ENCODE peak calls at places on chromosomes 1 and 21, in six cellular contexts. F is HFFc6, K is A549, V is H9, U is kidney, Q is GM20000. I is an unnamed sample.

GRCh38 chr21:14560555-14560954 is 14.4 kb upstream of the SAMSN1 start:
- DNase-seq in F (no peak), K (no peak), V (no peak), U (no peak), Q (no peak), I (no peak)

GRCh38 chr1:23168462-23169218 is at the start of gene LUZP1:
- DNase-seq in F (peak), K (peak), V (peak), U (peak), Q (peak), I (peak)

GRCh38 chr1:13513885-13514546 is at the start of gene LRRC38:
- DNase-seq in F (no peak), K (no peak), V (peak), U (no peak), Q (no peak), I (no peak)

GRCh38 chr1:96425382-96426129 is 296.0 kb upstream of the PTBP2 start:
- DNase-seq in F (no peak), K (no peak), V (no peak), U (no peak), Q (no peak), I (no peak)

GRCh38 chr1:246459213-246459612 is 47.9 kb downstream of the SMYD3 start:
- DNase-seq in F (no peak), K (no peak), V (peak), U (no peak), Q (no peak), I (no peak)

GRCh38 chr1:45566722-45567121 is 16.1 kb downstream of the AKR1A1 start:
- DNase-seq in F (no peak), K (no peak), V (no peak), U (peak), Q (no peak), I (no peak)

GRCh38 chr1:116686723-116687368 is 19.3 kb upstream of the IGSF3 start:
- DNase-seq in F (no peak), K (peak), V (no peak), U (no peak), Q (no peak), I (no peak)

GRCh38 chr1:80427886-80428285 is 1372.8 kb upstream of the ADGRL2 start:
- DNase-seq in F (no peak), K (no peak), V (no peak), U (no peak), Q (no peak), I (no peak)

GRCh38 chr1:26017606-26018005 is 4.0 kb upstream of the EXTL1 start:
- DNase-seq in F (peak), K (no peak), V (peak), U (no peak), Q (no peak), I (no peak)

GRCh38 chr1:31376374-31377134 is 3.7 kb upstream of the FABP3 start:
- DNase-seq in F (peak), K (peak), V (peak), U (no peak), Q (no peak), I (peak)

GRCh38 chr1:43348809-43349593 is 9.8 kb upstream of the CDC20 start:
- DNase-seq in F (no peak), K (peak), V (peak), U (peak), Q (peak), I (peak)

GRCh38 chr1:59046730-59047157 is 250.2 kb upstream of the FGGY start:
- DNase-seq in F (no peak), K (no peak), V (no peak), U (no peak), Q (peak), I (no peak)

GRCh38 chr1:32890516-32891240 is 4.4 kb downstream of the HPCA start:
- DNase-seq in F (no peak), K (no peak), V (no peak), U (peak), Q (no peak), I (no peak)

GRCh38 chr1:116514708-116515525 is 55.9 kb downstream of the CD58 start:
- DNase-seq in F (no peak), K (no peak), V (no peak), U (no peak), Q (peak), I (no peak)

GRCh38 chr1:77383236-77383635 is 101.4 kb downstream of the AK5 start:
- DNase-seq in F (no peak), K (no peak), V (no peak), U (no peak), Q (no peak), I (no peak)

GRCh38 chr1:47725000-47725731 is 272.0 kb downstream of the TRABD2B start:
- DNase-seq in F (no peak), K (peak), V (peak), U (no peak), Q (peak), I (no peak)
- TF ChIP-seq CTCF in F (no peak), K (no peak), V (peak), U (no peak), Q (no peak), I (no peak)

DNA sequence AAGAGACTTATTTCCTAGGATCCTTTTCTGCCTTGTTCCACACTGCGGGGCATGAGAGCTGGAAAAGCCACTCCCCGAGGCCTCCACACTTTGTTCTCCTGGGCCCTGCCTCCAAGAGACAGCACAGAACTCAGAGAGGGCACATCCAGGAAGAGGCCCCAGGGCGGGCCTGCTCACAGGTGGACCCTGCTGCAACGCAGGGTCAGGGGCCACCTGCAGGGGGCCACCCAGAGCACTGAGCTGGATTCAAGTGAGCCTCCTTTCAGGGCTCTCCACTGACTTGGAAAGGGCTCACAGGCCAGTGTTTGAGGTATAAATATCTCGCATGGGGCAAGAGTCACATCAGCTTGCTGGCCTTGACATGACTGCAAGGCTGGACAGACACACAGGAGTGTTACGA is 4.8 kb downstream of the RGS16 start:
- DNase-seq in F (no peak), K (no peak), V (peak), U (no peak), Q (no peak), I (no peak)
- TF ChIP-seq CTCF in F (peak), K (peak), V (peak), U (peak), Q (peak), I (peak)

DNA sequence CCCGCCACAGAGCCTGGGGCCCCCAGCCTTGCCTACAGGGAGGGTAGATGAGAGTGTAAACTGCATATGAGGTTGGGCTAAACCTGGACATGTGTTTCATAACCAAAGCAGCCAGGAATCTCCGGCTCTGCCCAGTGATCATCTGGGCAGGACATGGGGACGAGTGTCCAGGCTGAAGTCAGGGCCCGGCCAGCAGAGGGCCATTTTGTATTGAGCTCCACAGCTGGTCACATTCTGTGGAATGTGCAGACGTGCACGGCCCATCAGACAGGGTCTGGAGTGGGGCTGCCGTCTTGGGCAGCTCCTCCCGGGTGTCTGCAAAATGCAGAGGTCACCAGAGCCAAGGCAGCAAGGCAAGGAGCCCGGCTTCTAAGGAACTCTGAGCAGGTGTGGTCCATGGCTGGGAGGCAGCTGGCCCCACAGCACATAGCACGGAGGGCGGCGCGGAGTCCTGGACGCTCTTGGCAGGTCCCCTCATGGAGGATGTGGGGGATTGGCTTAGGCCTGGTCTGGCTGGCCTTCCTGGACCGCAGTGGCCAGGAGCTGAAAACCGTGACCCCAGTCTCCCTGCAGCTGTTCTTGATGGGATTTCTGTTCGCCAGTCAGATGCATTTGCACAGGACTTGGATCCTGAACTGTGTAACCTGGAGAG is 6.3 kb downstream of the LRRC3 start:
- DNase-seq in F (no peak), K (no peak), V (peak), U (peak), Q (no peak), I (no peak)
- TF ChIP-seq CTCF in F (peak), K (no peak), V (no peak), U (no peak), Q (no peak), I (no peak)

GRCh38 chr1:104019675-104020049 is 270.0 kb downstream of the AMY1C start:
- DNase-seq in F (no peak), K (no peak), V (no peak), U (no peak), Q (no peak), I (no peak)

DNA sequence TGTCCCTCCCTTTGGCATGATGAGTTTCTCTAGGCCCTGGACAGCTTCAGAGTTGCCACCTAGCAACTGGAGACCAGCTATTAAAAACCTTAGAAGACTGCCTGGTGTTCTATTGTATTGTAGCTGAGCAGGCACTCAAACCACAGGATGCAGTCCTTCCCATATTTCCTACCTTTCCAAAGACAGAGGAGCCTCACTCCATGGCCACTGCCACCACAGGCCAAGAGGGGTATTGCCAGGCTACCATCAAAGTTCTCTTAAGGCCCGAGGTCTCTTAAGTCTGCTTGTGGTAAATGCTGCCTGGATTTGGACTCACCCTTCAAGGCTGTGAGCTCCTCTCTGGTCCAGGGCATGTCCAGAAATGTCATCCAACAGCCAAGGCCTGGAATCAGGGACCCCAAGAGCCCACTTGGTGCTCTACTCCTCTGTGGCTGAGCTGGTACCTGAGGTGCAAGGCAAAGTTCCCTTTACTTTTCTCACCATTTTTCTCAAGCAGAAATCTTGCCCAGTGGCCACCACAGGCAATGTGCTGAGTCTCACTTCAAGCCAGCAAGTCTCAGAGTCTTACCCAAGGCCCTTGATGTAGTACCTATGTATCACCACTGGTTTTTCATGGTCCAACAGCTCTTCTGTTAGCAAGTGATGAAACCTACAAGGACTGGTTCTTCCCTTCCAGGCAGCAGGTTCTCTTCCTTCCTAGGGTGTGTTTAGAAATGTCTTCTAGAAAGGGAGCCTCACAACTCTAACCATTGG is 269.4 kb downstream of the AMY1C start:
- DNase-seq in F (no peak), K (peak), V (peak), U (no peak), Q (no peak), I (no peak)
- TF ChIP-seq CTCF in F (no peak), K (no peak), V (peak), U (no peak), Q (no peak), I (no peak)

GRCh38 chr1:18041685-18042355 is 65.8 kb upstream of the IGSF21 start:
- DNase-seq in F (no peak), K (no peak), V (peak), U (no peak), Q (no peak), I (no peak)
- TF ChIP-seq CTCF in F (no peak), K (no peak), V (peak), U (no peak), Q (no peak), I (no peak)

DNA sequence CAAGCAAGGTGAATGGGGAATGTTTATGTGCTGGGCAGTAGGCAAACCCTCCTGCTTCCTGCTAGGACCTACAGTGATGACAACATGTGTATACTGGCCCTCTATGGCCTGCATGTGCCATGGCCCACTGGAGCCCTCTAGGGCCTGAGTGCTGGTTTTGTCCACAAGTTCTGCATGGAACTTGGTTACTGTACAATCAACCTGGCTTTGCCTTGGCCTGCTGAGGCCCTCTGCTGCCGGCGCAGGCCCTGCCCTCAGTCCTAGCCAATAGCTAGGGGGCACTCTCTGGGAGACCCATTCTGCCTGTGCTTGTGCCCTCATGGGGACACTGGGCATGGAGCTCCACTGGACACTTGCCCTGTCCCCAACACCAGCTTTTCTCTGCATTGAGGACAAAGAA is 138.6 kb upstream of the NGF start:
- DNase-seq in F (peak), K (peak), V (peak), U (no peak), Q (no peak), I (no peak)
- TF ChIP-seq CTCF in F (peak), K (peak), V (no peak), U (no peak), Q (no peak), I (peak)

GRCh38 chr1:27602510-27603319 is 1.2 kb downstream of the AHDC1 start:
- DNase-seq in F (no peak), K (no peak), V (no peak), U (peak), Q (peak), I (no peak)
- TF ChIP-seq CTCF in F (no peak), K (no peak), V (no peak), U (no peak), Q (no peak), I (no peak)

I was measured in foreskin keratinocyte.